ENCODE peak calls at places on chromosome 6, in nine cellular contexts. One of them, this sample, is unnamed.

GRCh38 chr6:155778336-155778735 is 322.7 kb upstream of the NOX3 start:
- DNase-seq in breast epithelium: no peak
- DNase-seq in CD8-positive, alpha-beta T cell: no peak
- DNase-seq in heart left ventricle: no peak
- DNase-seq in GM23338: no peak
- DNase-seq in mesendoderm: no peak
- DNase-seq in lower lobe of right lung: no peak
- DNase-seq in neural progenitor cell: no peak
- DNase-seq in SJCRH30: no peak
- DNase-seq in this sample: no peak

GRCh38 chr6:159217595-159218275 is 48.5 kb downstream of the FNDC1 start:
- DNase-seq in breast epithelium: no peak
- DNase-seq in CD8-positive, alpha-beta T cell: no peak
- DNase-seq in heart left ventricle: no peak
- DNase-seq in GM23338: peak; percentile 90
- DNase-seq in mesendoderm: peak; percentile 83
- DNase-seq in lower lobe of right lung: no peak
- DNase-seq in neural progenitor cell: peak; percentile 82
- DNase-seq in SJCRH30: peak; percentile 8
- DNase-seq in this sample: no peak

GRCh38 chr6:168607272-168608112 is 166.5 kb downstream of the SMOC2 start:
- DNase-seq in breast epithelium: no peak
- DNase-seq in CD8-positive, alpha-beta T cell: no peak
- DNase-seq in heart left ventricle: no peak
- DNase-seq in GM23338: no peak
- DNase-seq in mesendoderm: no peak
- DNase-seq in lower lobe of right lung: peak; percentile 78
- DNase-seq in neural progenitor cell: peak; percentile 67
- DNase-seq in SJCRH30: peak; percentile 17
- DNase-seq in this sample: no peak

GRCh38 chr6:157323924-157324276 is 581 bp upstream of the TMEM242 start:
- DNase-seq in breast epithelium: peak; percentile 76
- DNase-seq in CD8-positive, alpha-beta T cell: peak; percentile 35
- DNase-seq in heart left ventricle: peak; percentile 89
- DNase-seq in GM23338: peak; percentile 91
- DNase-seq in mesendoderm: peak; percentile 92
- DNase-seq in lower lobe of right lung: peak; percentile 85
- DNase-seq in neural progenitor cell: peak; percentile 83
- DNase-seq in SJCRH30: peak; percentile 84
- DNase-seq in this sample: peak; percentile 3

GRCh38 chr6:157787080-157787479 is 36.0 kb upstream of the SNX9 start:
- DNase-seq in breast epithelium: no peak
- DNase-seq in CD8-positive, alpha-beta T cell: no peak
- DNase-seq in heart left ventricle: no peak
- DNase-seq in GM23338: no peak
- DNase-seq in mesendoderm: no peak
- DNase-seq in lower lobe of right lung: no peak
- DNase-seq in neural progenitor cell: no peak
- DNase-seq in SJCRH30: no peak
- DNase-seq in this sample: no peak

GRCh38 chr6:158849899-158850806 is 31.0 kb upstream of the EZR start:
- DNase-seq in breast epithelium: no peak
- DNase-seq in CD8-positive, alpha-beta T cell: peak; percentile 62
- DNase-seq in heart left ventricle: no peak
- DNase-seq in GM23338: peak; percentile 66
- DNase-seq in mesendoderm: peak; percentile 93
- DNase-seq in lower lobe of right lung: no peak
- DNase-seq in neural progenitor cell: no peak
- DNase-seq in SJCRH30: peak; percentile 13
- DNase-seq in this sample: peak; percentile 51

GRCh38 chr6:9948600-9949138 is 466.2 kb downstream of the TFAP2A start:
- DNase-seq in breast epithelium: no peak
- DNase-seq in CD8-positive, alpha-beta T cell: no peak
- DNase-seq in heart left ventricle: no peak
- DNase-seq in GM23338: no peak
- DNase-seq in mesendoderm: no peak
- DNase-seq in lower lobe of right lung: no peak
- DNase-seq in neural progenitor cell: no peak
- DNase-seq in SJCRH30: no peak
- DNase-seq in this sample: no peak

GRCh38 chr6:43858161-43859153 is 88.4 kb downstream of the VEGFA start:
- DNase-seq in breast epithelium: no peak
- DNase-seq in CD8-positive, alpha-beta T cell: no peak
- DNase-seq in heart left ventricle: no peak
- DNase-seq in GM23338: no peak
- DNase-seq in mesendoderm: no peak
- DNase-seq in lower lobe of right lung: no peak
- DNase-seq in neural progenitor cell: peak; percentile 94
- DNase-seq in SJCRH30: peak; percentile 69
- DNase-seq in this sample: no peak

GRCh38 chr6:30726506-30727413 is 6.6 kb downstream of the TUBB start:
- DNase-seq in breast epithelium: no peak
- DNase-seq in CD8-positive, alpha-beta T cell: no peak
- DNase-seq in heart left ventricle: no peak
- DNase-seq in GM23338: no peak
- DNase-seq in mesendoderm: peak; percentile 93
- DNase-seq in lower lobe of right lung: no peak
- DNase-seq in neural progenitor cell: no peak
- DNase-seq in SJCRH30: no peak
- DNase-seq in this sample: no peak

GRCh38 chr6:30722280-30723112 is 2.3 kb downstream of the TUBB start:
- DNase-seq in breast epithelium: peak; percentile 92
- DNase-seq in CD8-positive, alpha-beta T cell: peak; percentile 89
- DNase-seq in heart left ventricle: peak; percentile 81
- DNase-seq in GM23338: peak; percentile 85
- DNase-seq in mesendoderm: peak; percentile 80
- DNase-seq in lower lobe of right lung: peak; percentile 86
- DNase-seq in neural progenitor cell: peak; percentile 76
- DNase-seq in SJCRH30: peak; percentile 82
- DNase-seq in this sample: peak; percentile 80

GRCh38 chr6:30725713-30726505 is 5.8 kb downstream of the TUBB start:
- DNase-seq in breast epithelium: no peak
- DNase-seq in CD8-positive, alpha-beta T cell: no peak
- DNase-seq in heart left ventricle: no peak
- DNase-seq in GM23338: peak; percentile 63
- DNase-seq in mesendoderm: peak; percentile 77
- DNase-seq in lower lobe of right lung: no peak
- DNase-seq in neural progenitor cell: no peak
- DNase-seq in SJCRH30: peak; percentile 51
- DNase-seq in this sample: no peak

GRCh38 chr6:30727920-30728605 is 7.9 kb downstream of the TUBB start:
- DNase-seq in breast epithelium: no peak
- DNase-seq in CD8-positive, alpha-beta T cell: no peak
- DNase-seq in heart left ventricle: no peak
- DNase-seq in GM23338: no peak
- DNase-seq in mesendoderm: peak; percentile 78
- DNase-seq in lower lobe of right lung: no peak
- DNase-seq in neural progenitor cell: no peak
- DNase-seq in SJCRH30: peak; percentile 46
- DNase-seq in this sample: no peak

DNA sequence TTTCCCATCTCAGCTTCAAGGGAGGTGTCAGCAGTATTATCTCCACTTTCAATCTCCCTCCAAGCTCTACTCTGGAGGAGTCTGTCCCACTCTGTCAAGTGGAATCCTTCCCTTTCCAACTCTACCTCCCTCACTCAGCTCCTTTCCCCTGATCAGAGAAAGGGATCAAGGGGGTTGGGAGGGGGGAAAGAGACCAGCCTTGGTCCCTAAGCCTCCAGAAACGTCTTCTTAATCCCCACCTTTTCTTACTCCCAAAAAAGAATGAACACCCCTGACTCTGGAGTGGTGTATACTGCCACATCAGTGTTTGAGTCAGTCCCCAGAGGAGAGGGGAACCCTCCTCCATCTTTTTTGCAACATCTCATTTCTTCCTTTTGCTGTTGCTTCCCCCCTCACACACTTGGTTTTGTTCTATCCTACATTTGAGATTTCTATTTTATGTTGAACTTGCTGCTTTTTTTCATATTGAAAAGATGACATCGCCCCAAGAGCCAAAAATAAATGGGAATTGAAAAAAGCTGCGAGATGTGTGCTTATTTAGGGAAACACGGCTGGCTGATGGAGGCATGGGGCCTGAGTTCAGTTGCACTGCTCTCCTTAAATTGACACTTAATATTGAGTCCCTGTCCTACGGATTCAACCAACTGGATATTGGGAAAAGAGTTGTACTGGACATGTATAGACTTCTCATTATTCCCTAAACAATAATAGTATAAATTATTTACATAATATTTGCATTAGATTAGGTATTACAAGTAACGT is 4.9 kb downstream of the TUBB start:
- DNase-seq in breast epithelium: no peak
- DNase-seq in CD8-positive, alpha-beta T cell: no peak
- DNase-seq in heart left ventricle: no peak
- DNase-seq in GM23338: no peak
- DNase-seq in mesendoderm: no peak
- DNase-seq in lower lobe of right lung: no peak
- DNase-seq in neural progenitor cell: no peak
- DNase-seq in SJCRH30: peak; percentile 28
- DNase-seq in this sample: no peak
- H3K36me3 ChIP-seq in breast epithelium: no peaks in the 10 kb centered on the region
- H3K36me3 ChIP-seq in CD8-positive, alpha-beta T cell: peaks cover 36% of the 10 kb centered on the region
- H3K36me3 ChIP-seq in heart left ventricle: peaks cover 84% of the 10 kb centered on the region
- H3K36me3 ChIP-seq in GM23338: peaks cover 41% of the 10 kb centered on the region
- H3K36me3 ChIP-seq in mesendoderm: peaks cover 23% of the 10 kb centered on the region
- H3K36me3 ChIP-seq in lower lobe of right lung: peaks cover 83% of the 10 kb centered on the region
- H3K36me3 ChIP-seq in neural progenitor cell: peaks cover 10% of the 10 kb centered on the region
- H3K36me3 ChIP-seq in SJCRH30: peaks cover 62% of the 10 kb centered on the region
- H3K36me3 ChIP-seq in this sample: peaks cover 58% of the 10 kb centered on the region

DNA sequence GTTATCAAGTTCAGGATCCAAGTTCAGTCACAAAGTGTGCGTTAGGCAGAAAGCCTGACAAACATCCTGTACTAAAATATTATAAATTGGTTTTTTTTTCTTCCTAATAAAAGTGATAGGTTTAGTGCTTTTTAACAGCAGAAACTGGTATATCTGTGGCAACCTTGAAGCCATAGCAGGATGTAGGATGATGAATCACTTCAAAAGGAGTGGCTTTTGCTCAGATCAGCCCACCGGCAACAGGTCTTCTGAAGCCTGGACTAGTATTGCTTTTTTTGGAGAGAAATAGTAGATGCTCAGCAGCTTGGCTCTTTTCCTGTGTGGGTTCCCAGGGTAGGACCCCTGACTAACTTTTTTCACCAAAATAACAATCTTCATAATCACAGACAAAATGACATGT is 190.8 kb downstream of the EPM2A start:
- DNase-seq in breast epithelium: no peak
- DNase-seq in CD8-positive, alpha-beta T cell: no peak
- DNase-seq in heart left ventricle: no peak
- DNase-seq in GM23338: no peak
- DNase-seq in mesendoderm: no peak
- DNase-seq in lower lobe of right lung: no peak
- DNase-seq in neural progenitor cell: no peak
- DNase-seq in SJCRH30: no peak
- DNase-seq in this sample: no peak
- H3K27ac ChIP-seq in breast epithelium: no peak overlapping the region
- H3K27ac ChIP-seq in CD8-positive, alpha-beta T cell: no peak overlapping the region
- H3K27ac ChIP-seq in heart left ventricle: no peak overlapping the region
- H3K27ac ChIP-seq in GM23338: no peak overlapping the region
- H3K27ac ChIP-seq in mesendoderm: no peak overlapping the region
- H3K27ac ChIP-seq in lower lobe of right lung: no peak overlapping the region
- H3K27ac ChIP-seq in neural progenitor cell: no peak overlapping the region
- H3K27ac ChIP-seq in SJCRH30: no peak overlapping the region
- H3K27ac ChIP-seq in this sample: no peak overlapping the region

GRCh38 chr6:32982702-32983492 is 14.5 kb downstream of the BRD2 start:
- DNase-seq in breast epithelium: no peak
- DNase-seq in CD8-positive, alpha-beta T cell: no peak
- DNase-seq in heart left ventricle: no peak
- DNase-seq in GM23338: no peak
- DNase-seq in mesendoderm: peak; percentile 37
- DNase-seq in lower lobe of right lung: no peak
- DNase-seq in neural progenitor cell: no peak
- DNase-seq in SJCRH30: no peak
- DNase-seq in this sample: no peak

GRCh38 chr6:32979720-32980487 is 11.5 kb downstream of the BRD2 start:
- DNase-seq in breast epithelium: no peak
- DNase-seq in CD8-positive, alpha-beta T cell: no peak
- DNase-seq in heart left ventricle: no peak
- DNase-seq in GM23338: no peak
- DNase-seq in mesendoderm: no peak
- DNase-seq in lower lobe of right lung: no peak
- DNase-seq in neural progenitor cell: no peak
- DNase-seq in SJCRH30: no peak
- DNase-seq in this sample: no peak

GRCh38 chr6:32977953-32978324 is 9.5 kb downstream of the BRD2 start:
- DNase-seq in breast epithelium: no peak
- DNase-seq in CD8-positive, alpha-beta T cell: no peak
- DNase-seq in heart left ventricle: no peak
- DNase-seq in GM23338: no peak
- DNase-seq in mesendoderm: no peak
- DNase-seq in lower lobe of right lung: no peak
- DNase-seq in neural progenitor cell: no peak
- DNase-seq in SJCRH30: no peak
- DNase-seq in this sample: no peak

GRCh38 chr6:32982084-32982701 is 13.8 kb downstream of the BRD2 start:
- DNase-seq in breast epithelium: no peak
- DNase-seq in CD8-positive, alpha-beta T cell: no peak
- DNase-seq in heart left ventricle: no peak
- DNase-seq in GM23338: no peak
- DNase-seq in mesendoderm: no peak
- DNase-seq in lower lobe of right lung: no peak
- DNase-seq in neural progenitor cell: no peak
- DNase-seq in SJCRH30: peak; percentile 41
- DNase-seq in this sample: no peak

DNA sequence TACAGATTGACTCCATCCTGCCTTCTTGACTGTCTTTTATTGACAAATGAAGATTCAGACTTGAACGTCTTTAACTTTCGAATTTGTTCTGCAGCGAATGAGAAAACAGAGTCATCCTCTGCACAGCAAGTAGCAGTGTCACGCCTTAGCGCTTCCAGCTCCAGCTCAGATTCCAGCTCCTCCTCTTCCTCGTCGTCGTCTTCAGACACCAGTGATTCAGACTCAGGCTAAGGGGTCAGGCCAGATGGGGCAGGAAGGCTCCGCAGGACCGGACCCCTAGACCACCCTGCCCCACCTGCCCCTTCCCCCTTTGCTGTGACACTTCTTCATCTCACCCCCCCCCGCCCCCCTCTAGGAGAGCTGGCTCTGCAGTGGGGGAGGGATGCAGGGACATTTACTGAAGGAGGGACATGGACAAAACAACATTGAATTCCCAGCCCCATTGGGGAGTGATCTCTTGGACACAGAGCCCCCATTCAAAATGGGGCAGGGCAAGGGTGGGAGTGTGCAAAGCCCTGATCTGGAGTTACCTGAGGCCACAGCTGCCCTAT is 12.2 kb downstream of the BRD2 start:
- DNase-seq in breast epithelium: no peak
- DNase-seq in CD8-positive, alpha-beta T cell: no peak
- DNase-seq in heart left ventricle: no peak
- DNase-seq in GM23338: no peak
- DNase-seq in mesendoderm: no peak
- DNase-seq in lower lobe of right lung: no peak
- DNase-seq in neural progenitor cell: no peak
- DNase-seq in SJCRH30: no peak
- DNase-seq in this sample: no peak
- H3K36me3 ChIP-seq in breast epithelium: peaks cover 22% of the 10 kb centered on the region
- H3K36me3 ChIP-seq in CD8-positive, alpha-beta T cell: peaks cover 61% of the 10 kb centered on the region
- H3K36me3 ChIP-seq in heart left ventricle: peaks cover 65% of the 10 kb centered on the region
- H3K36me3 ChIP-seq in GM23338: peaks cover 54% of the 10 kb centered on the region
- H3K36me3 ChIP-seq in mesendoderm: peaks cover 43% of the 10 kb centered on the region
- H3K36me3 ChIP-seq in lower lobe of right lung: peaks cover 65% of the 10 kb centered on the region
- H3K36me3 ChIP-seq in neural progenitor cell: peaks cover 44% of the 10 kb centered on the region
- H3K36me3 ChIP-seq in SJCRH30: peaks cover 66% of the 10 kb centered on the region
- H3K36me3 ChIP-seq in this sample: peaks cover 61% of the 10 kb centered on the region

DNA sequence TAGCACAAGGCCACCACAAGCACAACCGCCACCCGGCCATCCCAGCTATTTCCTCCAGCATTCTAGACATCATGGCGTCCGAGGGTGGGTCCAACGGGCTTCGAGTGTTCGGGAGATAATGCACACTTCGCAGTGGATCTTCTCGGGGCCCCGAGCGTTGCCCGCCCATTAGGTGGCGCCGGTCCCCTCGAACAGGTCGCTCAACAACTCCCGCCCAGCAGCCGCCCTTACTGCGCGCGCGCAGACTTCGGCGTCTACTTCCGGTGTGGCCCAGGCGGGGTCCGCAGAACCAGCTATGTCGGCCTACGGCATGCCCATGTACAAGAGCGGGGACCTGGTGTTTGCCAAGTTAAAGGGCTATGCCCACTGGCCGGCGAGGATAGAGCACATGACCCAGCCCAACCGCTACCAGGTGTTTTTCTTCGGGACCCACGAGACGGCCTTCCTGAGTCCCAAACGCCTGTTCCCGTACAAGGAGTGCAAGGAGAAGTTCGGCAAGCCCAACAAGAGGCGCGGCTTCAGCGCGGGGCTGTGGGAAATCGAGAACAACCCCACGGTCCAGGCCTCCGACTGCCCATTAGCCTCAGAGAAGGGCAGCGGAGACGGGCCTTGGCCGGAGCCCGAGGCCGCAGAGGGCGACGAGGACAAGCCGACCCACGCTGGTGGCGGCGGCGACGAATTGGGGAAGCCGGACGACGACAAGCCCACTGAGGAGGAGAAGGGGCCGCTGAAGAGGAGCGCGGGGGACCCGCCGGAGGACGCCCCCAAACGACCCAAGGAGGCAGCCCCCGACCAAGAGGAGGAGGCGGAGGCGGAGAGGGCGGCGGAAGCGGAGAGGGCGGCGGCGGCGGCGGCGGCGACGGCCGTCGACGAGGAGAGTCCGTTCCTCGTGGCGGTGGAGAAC is at the start of gene HDGFL1:
- DNase-seq in breast epithelium: no peak
- DNase-seq in CD8-positive, alpha-beta T cell: no peak
- DNase-seq in heart left ventricle: no peak
- DNase-seq in GM23338: peak; percentile 17
- DNase-seq in mesendoderm: no peak
- DNase-seq in lower lobe of right lung: peak; percentile 37
- DNase-seq in neural progenitor cell: no peak
- DNase-seq in SJCRH30: no peak
- DNase-seq in this sample: no peak
- H3K27ac ChIP-seq in breast epithelium: no peak within 1 kb of the TSS
- H3K27ac ChIP-seq in CD8-positive, alpha-beta T cell: no peak within 1 kb of the TSS
- H3K27ac ChIP-seq in heart left ventricle: no peak within 1 kb of the TSS
- H3K27ac ChIP-seq in GM23338: no peak within 1 kb of the TSS
- H3K27ac ChIP-seq in mesendoderm: no peak within 1 kb of the TSS
- H3K27ac ChIP-seq in lower lobe of right lung: no peak within 1 kb of the TSS
- H3K27ac ChIP-seq in neural progenitor cell: no peak within 1 kb of the TSS
- H3K27ac ChIP-seq in SJCRH30: no peak within 1 kb of the TSS
- H3K27ac ChIP-seq in this sample: no peak within 1 kb of the TSS